ENCODE peak calls at places on chromosome 22, in six cellular contexts. V, K, G, A, T and M are unnamed samples.
A peak's percentile ranks its signal among the peaks of the same experiment; 100 is the strongest.

GRCh38 chr22:27226666-27227065 is 569.3 kb downstream of the MIAT start:
- DNase-seq in V (no peak), K (no peak), G (no peak), A (no peak), T (no peak), M (no peak)

GRCh38 chr22:46613606-46613997 is 6.6 kb upstream of the GRAMD4 start:
- DNase-seq in V (peak; percentile 56), K (no peak), G (no peak), A (no peak), T (peak; percentile 14), M (no peak)

GRCh38 chr22:37241351-37242142 is 2.5 kb downstream of the RAC2 start:
- DNase-seq in V (no peak), K (no peak), G (no peak), A (no peak), T (no peak), M (no peak)

GRCh38 chr22:45584621-45585436 is 82.1 kb downstream of the FBLN1 start:
- DNase-seq in V (no peak), K (no peak), G (no peak), A (no peak), T (no peak), M (no peak)

GRCh38 chr22:40979198-40979597 is 28.0 kb downstream of the RBX1 start:
- DNase-seq in V (no peak), K (no peak), G (no peak), A (no peak), T (no peak), M (no peak)

GRCh38 chr22:24244144-24244787 is 616 bp downstream of the GGT5 start:
- DNase-seq in V (peak; percentile 76), K (no peak), G (no peak), A (no peak), T (no peak), M (no peak)

GRCh38 chr22:31327786-31328544 is 18.2 kb downstream of the PATZ1 start:
- DNase-seq in V (no peak), K (no peak), G (no peak), A (no peak), T (no peak), M (no peak)

GRCh38 chr22:31749636-31750364 is at the start of gene PRR14L:
- DNase-seq in V (peak; percentile 92), K (peak; percentile 99), G (peak; percentile 99), A (peak; percentile 78), T (peak; percentile 100), M (peak; percentile 88)

GRCh38 chr22:33958741-33959140 is 38.5 kb upstream of the LARGE1 start:
- DNase-seq in V (no peak), K (no peak), G (no peak), A (no peak), T (no peak), M (peak; percentile 1)

GRCh38 chr22:48918585-48919186 is 909.0 kb downstream of the BRD1 start:
- DNase-seq in V (no peak), K (no peak), G (no peak), A (no peak), T (no peak), M (no peak)

GRCh38 chr22:30694638-30695350 is at the start of gene OSBP2:
- DNase-seq in V (no peak), K (peak; percentile 61), G (no peak), A (no peak), T (peak; percentile 21), M (no peak)

GRCh38 chr22:33756508-33756949 is 163.7 kb downstream of the LARGE1 start:
- DNase-seq in V (no peak), K (no peak), G (no peak), A (no peak), T (no peak), M (no peak)

GRCh38 chr22:30575011-30575671 is 676 bp upstream of the GAL3ST1 start:
- DNase-seq in V (peak; percentile 75), K (no peak), G (no peak), A (no peak), T (no peak), M (no peak)

GRCh38 chr22:29719894-29720645 is at the start of gene CABP7:
- DNase-seq in V (no peak), K (no peak), G (no peak), A (no peak), T (no peak), M (no peak)

GRCh38 chr22:48185071-48185470 is 1422.6 kb downstream of the TBC1D22A start:
- DNase-seq in V (no peak), K (no peak), G (no peak), A (no peak), T (no peak), M (no peak)

GRCh38 chr22:50620861-50621490 is 7.0 kb downstream of the ARSA start:
- DNase-seq in V (no peak), K (no peak), G (no peak), A (no peak), T (peak; percentile 45), M (no peak)

GRCh38 chr22:38221407-38221806 is 19.6 kb downstream of the MAFF start:
- DNase-seq in V (no peak), K (no peak), G (no peak), A (no peak), T (no peak), M (no peak)

GRCh38 chr22:49458708-49459099 is 369.0 kb downstream of the BRD1 start:
- DNase-seq in V (no peak), K (no peak), G (no peak), A (no peak), T (no peak), M (no peak)